ENCODE peak calls at places on chromosome 4, in four cellular contexts. P is GM12878, V is SK-N-SH, S is K562. Y is an unnamed sample.

GRCh38 chr4:133668061-133668851 is 519.2 kb downstream of the PCDH10 start:
- DNase-seq in P (no peak), S (no peak), V (no peak), Y (peak)

GRCh38 chr4:154626793-154627484 is 14.5 kb upstream of the FGG start:
- DNase-seq in V (peak), P (no peak), S (peak), Y (peak)

GRCh38 chr4:47050986-47051725 is 19.8 kb downstream of the GABRB1 start:
- DNase-seq in V (no peak), P (no peak), S (no peak), Y (no peak)

GRCh38 chr4:65190780-65191179 is 479.5 kb downstream of the EPHA5 start:
- DNase-seq in P (no peak), S (no peak), V (no peak), Y (no peak)

GRCh38 chr4:37873383-37873782 is 17.5 kb upstream of the TBC1D1 start:
- DNase-seq in V (no peak), P (no peak), S (no peak), Y (no peak)

GRCh38 chr4:5280845-5281244 is 229.6 kb downstream of the STK32B start:
- DNase-seq in P (peak), V (no peak), S (no peak), Y (no peak)

GRCh38 chr4:125338814-125339213 is 24.1 kb downstream of the FAT4 start:
- DNase-seq in S (no peak), P (no peak), V (no peak), Y (no peak)

GRCh38 chr4:54614094-54614493 is 43.7 kb upstream of the KIT start:
- DNase-seq in P (no peak), S (no peak), V (no peak), Y (no peak)

GRCh38 chr4:3070709-3071500 is 3.4 kb downstream of the HTT-AS start:
- DNase-seq in P (no peak), S (no peak), V (no peak), Y (no peak)

GRCh38 chr4:158578476-158578875 is 56.8 kb downstream of the RXFP1 start:
- DNase-seq in S (no peak), V (peak), P (no peak), Y (no peak)

GRCh38 chr4:88022289-88022688 is 14.9 kb downstream of the PKD2 start:
- DNase-seq in S (no peak), P (no peak), V (no peak), Y (no peak)

GRCh38 chr4:25970691-25971427 is 56.8 kb downstream of the SMIM20 start:
- DNase-seq in V (no peak), S (no peak), P (no peak), Y (no peak)

GRCh38 chr4:38531126-38531737 is 132.8 kb upstream of the KLF3 start:
- DNase-seq in S (no peak), V (peak), P (no peak), Y (no peak)

GRCh38 chr4:47674173-47674572 is 163.7 kb downstream of the CORIN start:
- DNase-seq in S (no peak), P (no peak), V (no peak), Y (no peak)

GRCh38 chr4:112520598-112521122 is 4.7 kb upstream of the NEUROG2 start:
- DNase-seq in S (no peak), V (peak), P (no peak), Y (no peak)

GRCh38 chr4:93092765-93093164 is 735.8 kb upstream of the ATOH1 start:
- DNase-seq in P (no peak), V (no peak), S (no peak), Y (no peak)

GRCh38 chr4:122898370-122899150 is 23.8 kb downstream of the NUDT6 start:
- DNase-seq in V (no peak), S (no peak), P (no peak), Y (no peak)

GRCh38 chr4:15144249-15144966 is 142.1 kb downstream of the CPEB2 start:
- DNase-seq in S (no peak), V (no peak), P (no peak), Y (no peak)

GRCh38 chr4:186889876-186890643 is 166.4 kb upstream of the FAT1 start:
- DNase-seq in P (no peak), S (no peak), V (no peak), Y (no peak)

GRCh38 chr4:20252656-20253271 is 1.1 kb downstream of the SLIT2 start:
- DNase-seq in P (no peak), V (peak), S (no peak), Y (peak)

GRCh38 chr4:184644553-184645307 is 4.5 kb downstream of the CASP3 start:
- DNase-seq in S (no peak), V (no peak), P (no peak), Y (no peak)

GRCh38 chr4:139419388-139419914 is 34.5 kb upstream of the RAB33B start:
- DNase-seq in V (no peak), P (no peak), S (no peak), Y (no peak)

GRCh38 chr4:112807083-112807482 is 170.1 kb downstream of the LARP7 start:
- DNase-seq in P (peak), V (no peak), S (no peak), Y (no peak)

GRCh38 chr4:76666940-76667532 is 230.9 kb downstream of the SOWAHB start:
- DNase-seq in V (no peak), S (no peak), P (no peak), Y (no peak)

GRCh38 chr4:185224597-185224996 is 15.2 kb downstream of the SNX25 start:
- DNase-seq in P (no peak), V (no peak), S (no peak), Y (no peak)

DNA sequence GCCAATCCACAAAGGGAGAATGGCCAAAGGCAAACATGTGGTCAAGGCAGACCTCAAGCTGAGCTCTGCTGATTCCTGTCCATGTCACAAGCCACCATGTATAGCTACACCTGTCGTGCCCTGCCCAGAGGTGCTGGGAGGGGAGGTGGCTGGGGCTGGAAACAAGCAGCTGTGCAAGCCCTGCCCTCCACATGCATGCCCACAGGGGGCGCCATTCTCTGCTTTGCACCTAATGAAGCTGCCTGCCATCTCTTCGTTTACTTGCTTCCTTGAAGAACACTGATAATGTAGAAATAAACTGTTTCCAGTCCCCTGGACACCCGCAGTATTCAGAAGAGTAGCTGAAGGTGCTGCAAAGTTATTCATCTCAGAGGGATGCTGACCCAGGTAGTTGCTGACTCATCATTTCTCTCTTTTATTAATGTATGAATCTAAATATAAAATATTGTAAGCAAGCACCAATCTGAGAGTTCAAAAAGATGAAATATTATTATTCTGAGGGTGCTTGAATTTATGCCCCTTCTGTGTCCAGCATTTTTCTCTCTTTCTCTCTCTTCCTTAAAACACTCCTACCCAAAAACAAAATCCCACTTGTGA is 278.6 kb downstream of the ADGRA3 start:
- DNase-seq in S (peak), P (no peak), V (peak), Y (peak)
- TF ChIP-seq USF1 in S (no peak), P (no peak), V (no peak), Y (no peak)

GRCh38 chr4:7365472-7366179 is 69.1 kb downstream of the PSAPL1 start:
- DNase-seq in V (peak), P (no peak), S (no peak), Y (no peak)
- TF ChIP-seq USF1 in V (no peak), P (no peak), S (no peak), Y (no peak)

DNA sequence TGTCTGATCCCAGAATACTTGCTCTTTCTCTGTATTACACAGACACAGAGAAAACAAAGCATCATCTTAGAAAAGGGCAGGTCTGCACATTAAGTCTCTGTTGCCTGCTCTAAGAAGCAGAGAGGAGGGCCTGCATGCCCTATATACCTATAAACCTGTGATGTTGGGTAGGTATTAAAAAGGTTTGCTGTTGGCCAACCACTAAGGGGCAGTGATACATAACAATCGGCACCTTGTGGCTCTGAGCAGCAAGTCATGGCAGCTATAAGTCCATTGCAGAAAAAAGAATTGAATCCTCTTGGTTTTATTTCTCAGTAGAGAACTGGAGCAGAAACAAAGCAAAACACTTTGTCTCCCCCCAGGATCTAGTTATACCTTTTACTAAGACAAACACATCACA is 1364.4 kb downstream of the STIM2 start:
- DNase-seq in V (no peak), S (no peak), P (no peak), Y (peak)
- TF ChIP-seq USF1 in V (no peak), S (no peak), P (no peak), Y (no peak)

GRCh38 chr4:1240721-1241465 is 8.0 kb downstream of the CTBP1 start:
- DNase-seq in S (no peak), P (no peak), V (peak), Y (no peak)
- TF ChIP-seq USF1 in S (no peak), P (no peak), V (no peak), Y (no peak)

GRCh38 chr4:91795947-91796346 is 507.8 kb upstream of the GRID2 start:
- DNase-seq in P (no peak), V (no peak), S (no peak), Y (no peak)
- TF ChIP-seq USF1 in P (no peak), V (no peak), S (no peak), Y (no peak)

DNA sequence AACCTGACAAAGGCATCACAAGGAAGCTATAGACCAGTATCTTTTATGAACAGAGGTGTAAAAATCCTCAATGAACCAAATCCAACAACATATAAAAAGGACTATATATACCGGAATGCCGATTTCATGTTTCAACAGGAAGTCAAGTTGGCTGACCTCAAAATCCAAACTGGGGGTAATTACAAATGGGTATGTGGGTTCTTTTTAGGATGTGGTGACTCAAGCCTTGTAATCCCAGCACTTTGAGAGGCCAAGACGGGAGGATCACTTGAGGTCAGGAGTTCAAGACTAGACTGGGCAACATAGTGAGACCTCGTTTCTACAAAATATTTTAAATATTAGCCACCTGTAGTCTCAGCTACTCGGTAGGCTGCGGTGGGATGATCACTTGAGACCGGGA is 10.4 kb downstream of the PRSS48 start:
- DNase-seq in V (no peak), P (no peak), S (no peak), Y (no peak)
- TF ChIP-seq USF1 in V (no peak), P (no peak), S (no peak), Y (no peak)

DNA sequence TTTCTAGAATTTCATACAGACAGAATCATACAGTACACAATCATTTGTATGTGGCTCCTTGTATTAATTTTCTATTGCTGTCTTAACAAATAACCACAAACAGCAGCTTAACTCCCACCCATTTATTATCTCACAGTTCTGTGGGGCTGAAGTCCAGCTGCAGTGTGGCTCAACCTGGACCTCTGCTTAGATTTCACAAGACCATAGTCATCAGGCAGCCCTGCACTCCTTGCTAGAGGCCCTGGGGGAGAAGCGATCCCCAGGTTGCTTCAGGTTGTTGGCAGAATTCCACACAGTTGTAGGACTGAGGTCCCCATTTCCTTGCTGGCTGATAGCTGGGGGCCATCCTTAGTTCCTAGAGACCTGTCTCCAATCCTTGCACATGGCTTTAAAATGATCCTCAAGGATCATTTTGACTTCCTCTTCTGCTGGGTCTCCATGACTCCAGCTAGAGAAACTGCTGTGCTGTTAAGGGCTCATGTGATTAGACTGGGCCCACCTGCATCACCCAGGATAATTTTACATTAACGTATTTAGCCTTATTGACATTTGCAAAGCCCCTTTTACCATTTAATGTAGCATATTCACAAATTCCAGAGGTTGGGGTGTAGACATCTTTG is 60.9 kb upstream of the SMAD1 start:
- DNase-seq in S (no peak), V (no peak), P (no peak), Y (no peak)
- TF ChIP-seq USF1 in S (no peak), V (no peak), P (no peak), Y (no peak)

GRCh38 chr4:7712021-7712420 is 227.6 kb downstream of the AFAP1 start:
- DNase-seq in V (no peak), S (no peak), P (no peak), Y (no peak)

GRCh38 chr4:7710126-7710525 is 229.5 kb downstream of the AFAP1 start:
- DNase-seq in V (no peak), S (no peak), P (no peak), Y (no peak)

GRCh38 chr4:7708981-7709380 is 230.7 kb downstream of the AFAP1 start:
- DNase-seq in V (no peak), P (no peak), S (no peak), Y (no peak)

GRCh38 chr4:7711330-7711963 is 228.2 kb downstream of the AFAP1 start:
- DNase-seq in V (no peak), S (no peak), P (no peak), Y (no peak)

DNA sequence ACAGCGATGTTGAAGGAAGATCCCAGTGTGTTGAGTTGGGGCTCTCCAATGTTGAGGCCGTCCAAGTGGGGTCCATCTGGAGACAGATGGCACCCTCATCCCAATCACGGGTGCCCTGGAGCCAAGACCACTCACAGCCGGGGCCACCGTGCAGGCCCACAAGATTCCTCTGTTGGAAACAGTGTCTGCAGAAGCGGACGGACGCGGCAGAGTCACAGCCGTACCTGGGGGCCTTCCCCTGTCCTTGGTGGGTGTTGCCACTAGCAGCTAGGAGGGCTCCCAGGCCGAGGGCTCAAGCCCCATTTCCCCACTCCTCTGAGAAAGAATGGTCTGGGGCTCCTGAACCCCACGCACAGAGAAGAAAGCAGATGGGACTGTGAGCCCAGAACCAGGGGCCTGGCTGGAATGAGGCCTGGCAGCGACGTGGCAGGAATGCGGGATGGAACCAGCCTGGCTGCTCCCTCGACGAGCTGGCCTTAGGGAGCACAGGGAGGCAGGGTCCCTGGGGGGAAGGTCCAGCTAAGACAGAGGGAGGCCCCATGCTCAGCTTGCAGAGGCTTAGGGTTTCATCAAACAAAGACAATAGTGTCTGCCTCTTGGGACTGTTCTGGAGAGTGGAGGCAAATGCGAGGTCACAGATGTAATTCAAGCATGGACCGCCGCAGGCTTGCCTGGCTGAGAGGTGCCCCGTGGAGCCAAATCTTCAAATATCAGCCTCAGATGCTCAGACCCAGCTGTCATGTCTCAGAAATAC is 228.9 kb downstream of the AFAP1 start:
- DNase-seq in V (no peak), P (no peak), S (no peak), Y (no peak)
- TF ChIP-seq USF1 in V (no peak), P (no peak), S (no peak), Y (no peak)

GRCh38 chr4:8158710-8159521 is at the start of gene ABLIM2:
- DNase-seq in S (peak), P (peak), V (peak), Y (peak)

GRCh38 chr4:8160233-8160560 is 1.6 kb upstream of the ABLIM2 start:
- DNase-seq in S (no peak), V (no peak), P (no peak), Y (no peak)

GRCh38 chr4:8157944-8158709 is 486 bp downstream of the ABLIM2 start:
- DNase-seq in S (no peak), P (no peak), V (no peak), Y (peak)

GRCh38 chr4:8160572-8160971 is 2.0 kb upstream of the ABLIM2 start:
- DNase-seq in S (no peak), V (no peak), P (no peak), Y (no peak)

GRCh38 chr4:8159522-8160232 is 1.1 kb upstream of the ABLIM2 start:
- DNase-seq in P (no peak), S (no peak), V (no peak), Y (no peak)
- TF ChIP-seq USF1 in P (no peak), S (no peak), V (no peak), Y (no peak)

GRCh38 chr4:175035907-175036306 is 117.7 kb downstream of the ADAM29 start:
- DNase-seq in V (no peak), P (peak), S (no peak), Y (no peak)

GRCh38 chr4:175033162-175033561 is 115.0 kb downstream of the ADAM29 start:
- DNase-seq in P (no peak), S (no peak), V (no peak), Y (no peak)

GRCh38 chr4:175034007-175034406 is 115.8 kb downstream of the ADAM29 start:
- DNase-seq in S (no peak), V (no peak), P (no peak), Y (no peak)

DNA sequence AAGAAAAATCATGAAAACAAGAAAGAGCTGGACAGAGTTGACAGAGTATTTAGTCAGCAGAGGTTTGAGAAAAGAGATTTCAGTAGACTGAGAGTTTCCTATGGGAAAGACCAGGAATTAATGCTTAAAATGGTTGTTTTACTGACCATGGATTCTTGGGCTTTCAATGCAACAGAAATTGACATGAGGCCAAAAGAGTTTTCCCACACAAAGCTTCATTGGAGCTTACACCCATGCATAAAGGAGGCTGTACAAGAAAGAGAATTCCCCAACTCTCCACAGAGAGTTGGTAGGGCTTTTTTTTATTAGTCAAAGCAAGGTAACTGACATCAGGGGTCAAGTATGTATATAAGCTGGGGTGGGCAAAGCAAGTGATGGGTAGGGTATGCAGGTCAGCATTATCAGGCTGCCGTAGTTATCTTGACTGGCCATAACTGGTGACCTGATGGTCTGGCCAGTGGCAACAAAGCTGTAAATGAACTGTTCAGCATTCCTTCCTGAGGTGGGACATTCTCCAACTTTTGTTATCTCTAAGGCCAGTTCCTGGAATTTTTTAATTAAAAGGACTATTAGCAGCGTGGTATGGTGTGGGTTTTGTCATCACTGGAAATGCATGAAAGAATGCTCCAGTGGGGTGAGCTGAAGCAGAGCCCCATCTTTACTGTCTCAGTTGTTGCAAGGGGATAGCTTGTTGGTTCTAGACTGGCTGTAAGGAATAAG is 117.0 kb downstream of the ADAM29 start:
- DNase-seq in V (no peak), S (no peak), P (no peak), Y (no peak)
- TF ChIP-seq USF1 in V (no peak), S (no peak), P (no peak), Y (no peak)

Y was measured in WTC11.